ENCODE peak calls at places on chromosome 22, in six cellular contexts. Z is fibroblast of mammary gland, H is PC-3, U is pulmonary artery endothelial cell, C is activated gamma-delta T cell treated with Interleukin-2 at 50 U/mL for 16 hours, A is colonic mucosa. W is an unnamed sample.

GRCh38 chr22:27745154-27745553 is 56.4 kb downstream of the MN1 start:
- DNase-seq in Z (no peak), U (no peak), A (no peak), H (no peak), C (no peak), W (no peak)

GRCh38 chr22:41833369-41834004 is 582 bp downstream of the SREBF2 start:
- DNase-seq in U (no peak), A (peak), C (peak), H (peak), Z (peak), W (no peak)

GRCh38 chr22:36456459-36456835 is 25.0 kb downstream of the TXN2 start:
- DNase-seq in U (no peak), Z (no peak), C (no peak), A (no peak), H (no peak), W (no peak)

GRCh38 chr22:39292561-39293074 is 26.8 kb downstream of the RPL3 start:
- DNase-seq in U (peak), Z (peak), C (no peak), H (peak), A (peak), W (peak)

GRCh38 chr22:49961601-49962011 is 1.0 kb downstream of the PIM3 start:
- DNase-seq in H (no peak), A (peak), C (no peak), Z (no peak), U (no peak), W (peak)

GRCh38 chr22:36763576-36763975 is 12.3 kb downstream of the IFT27 start:
- DNase-seq in A (no peak), U (no peak), C (no peak), H (peak), Z (no peak), W (no peak)

GRCh38 chr22:19064354-19065054 is 57.7 kb downstream of the DGCR2 start:
- DNase-seq in U (no peak), C (no peak), A (no peak), H (no peak), Z (no peak), W (no peak)

GRCh38 chr22:41598081-41598480 is 8.4 kb upstream of the PMM1 start:
- DNase-seq in H (peak), Z (peak), U (no peak), A (no peak), C (no peak), W (no peak)

GRCh38 chr22:44691796-44692661 is 10.0 kb upstream of the PRR5 start:
- DNase-seq in A (no peak), C (no peak), U (no peak), H (peak), Z (no peak), W (no peak)

GRCh38 chr22:47337161-47337621 is 574.7 kb downstream of the TBC1D22A start:
- DNase-seq in U (no peak), H (peak), Z (peak), C (no peak), A (no peak), W (no peak)

GRCh38 chr22:21948824-21949568 is 3.7 kb downstream of the PPM1F start:
- DNase-seq in C (no peak), U (no peak), H (no peak), A (no peak), Z (no peak), W (no peak)

GRCh38 chr22:39997939-39998726 is 3.4 kb downstream of the FAM83F start:
- DNase-seq in A (peak), U (no peak), C (no peak), Z (no peak), H (peak), W (no peak)

GRCh38 chr22:43945632-43946390 is 9.4 kb upstream of the SAMM50 start:
- DNase-seq in C (peak), U (peak), A (peak), H (peak), Z (peak), W (no peak)

GRCh38 chr22:43829448-43829821 is 17.3 kb upstream of the EFCAB6 start:
- DNase-seq in H (no peak), C (no peak), A (no peak), U (no peak), Z (no peak), W (no peak)

GRCh38 chr22:38347181-38347943 is 30.1 kb upstream of the CSNK1E start:
- DNase-seq in Z (no peak), C (no peak), U (no peak), H (no peak), A (no peak), W (no peak)

GRCh38 chr22:30267382-30268302 is 991 bp upstream of the OSM start:
- DNase-seq in H (no peak), Z (no peak), U (no peak), A (no peak), C (peak), W (no peak)

GRCh38 chr22:42608481-42609361 is 6.0 kb downstream of the POLDIP3 start:
- DNase-seq in Z (peak), H (peak), A (no peak), U (no peak), C (no peak), W (no peak)

GRCh38 chr22:39277135-39277607 is 32.4 kb upstream of the PDGFB start:
- DNase-seq in H (peak), C (no peak), A (no peak), Z (peak), U (no peak), W (no peak)

GRCh38 chr22:46547179-46547882 is 9.9 kb upstream of the CELSR1 start:
- DNase-seq in U (no peak), A (no peak), C (no peak), Z (peak), H (no peak), W (no peak)

GRCh38 chr22:30665786-30666185 is 1.9 kb downstream of the DUSP18 start:
- DNase-seq in U (no peak), C (no peak), A (peak), Z (no peak), H (no peak), W (no peak)

GRCh38 chr22:46764140-46764680 is 1.8 kb downstream of the TBC1D22A start:
- DNase-seq in A (no peak), Z (no peak), C (no peak), H (no peak), U (no peak), W (no peak)

GRCh38 chr22:36892292-36892691 is 21.1 kb upstream of the CSF2RB start:
- DNase-seq in U (no peak), Z (no peak), A (no peak), H (no peak), C (no peak), W (no peak)

GRCh38 chr22:27137809-27138400 is 480.5 kb downstream of the MIAT start:
- DNase-seq in A (no peak), U (no peak), C (no peak), Z (no peak), H (no peak), W (no peak)

GRCh38 chr22:29306175-29306829 is at the start of gene GAS2L1:
- DNase-seq in Z (peak), U (no peak), C (peak), A (peak), H (peak), W (no peak)

GRCh38 chr22:20918663-20919220 is 1.5 kb downstream of the CRKL start:
- DNase-seq in C (no peak), U (no peak), A (peak), Z (no peak), H (no peak), W (no peak)

GRCh38 chr22:41197046-41197807 is 7.9 kb upstream of the L3MBTL2 start:
- DNase-seq in U (no peak), A (peak), H (peak), Z (peak), C (peak), W (peak)

GRCh38 chr22:41976961-41977566 is 7.8 kb downstream of the SEPTIN3 start:
- DNase-seq in C (no peak), U (no peak), A (no peak), H (no peak), Z (no peak), W (no peak)

GRCh38 chr22:26323013-26323412 is 106.0 kb upstream of the ASPHD2 start:
- DNase-seq in Z (no peak), C (no peak), A (no peak), U (no peak), H (no peak), W (no peak)

GRCh38 chr22:38870312-38870741 is 1.7 kb downstream of the CBX6 start:
- DNase-seq in H (peak), C (peak), A (peak), U (peak), Z (peak), W (peak)

GRCh38 chr22:35457729-35458546 is 58.0 kb downstream of the MCM5 start:
- DNase-seq in H (peak), Z (peak), C (no peak), U (no peak), A (no peak), W (no peak)